ENCODE peak calls at places on chromosome 22, in seven cellular contexts. Z, Q, Y, V, P, K and X are unnamed samples.

GRCh38 chr22:38080847-38081635 is 2.9 kb downstream of the SLC16A8 start:
- DNase-seq in Z (no peak), Q (no peak), Y (peak), V (no peak), P (peak), K (no peak), X (no peak)

GRCh38 chr22:47369431-47370015 is 607.1 kb downstream of the TBC1D22A start:
- DNase-seq in Z (no peak), Q (no peak), Y (no peak), V (no peak), P (no peak), K (no peak), X (no peak)

GRCh38 chr22:45968751-45969413 is 8.1 kb downstream of the WNT7B start:
- DNase-seq in Z (no peak), Q (no peak), Y (no peak), V (no peak), P (no peak), K (peak), X (no peak)

GRCh38 chr22:44286673-44287072 is 26.1 kb downstream of the SHISAL1 start:
- DNase-seq in Z (no peak), Q (no peak), Y (no peak), V (no peak), P (no peak), K (no peak), X (no peak)

GRCh38 chr22:29855611-29856181 is 17.6 kb upstream of the ASCC2 start:
- DNase-seq in Z (no peak), Q (no peak), Y (no peak), V (no peak), P (no peak), K (no peak), X (no peak)

GRCh38 chr22:42931421-42932196 is 74.5 kb upstream of the ARFGAP3 start:
- DNase-seq in Z (peak), Q (no peak), Y (no peak), V (no peak), P (no peak), K (no peak), X (no peak)

GRCh38 chr22:28411125-28411524 is 268.5 kb downstream of the TTC28 start:
- DNase-seq in Z (no peak), Q (no peak), Y (no peak), V (no peak), P (no peak), K (no peak), X (no peak)

GRCh38 chr22:29270475-29271271 is 2.6 kb downstream of the EWSR1 start:
- DNase-seq in Z (no peak), Q (no peak), Y (no peak), V (no peak), P (no peak), K (no peak), X (no peak)

GRCh38 chr22:23391022-23391421 is 189.1 kb downstream of the IGLL1 start:
- DNase-seq in Z (no peak), Q (no peak), Y (no peak), V (no peak), P (no peak), K (no peak), X (no peak)

GRCh38 chr22:23036684-23037428 is 33.5 kb upstream of the GNAZ start:
- DNase-seq in Z (no peak), Q (no peak), Y (no peak), V (no peak), P (no peak), K (peak), X (no peak)

GRCh38 chr22:20499769-20500168 is 4.2 kb upstream of the KLHL22 start:
- DNase-seq in Z (no peak), Q (no peak), Y (no peak), V (no peak), P (no peak), K (no peak), X (no peak)

GRCh38 chr22:29313126-29314071 is 2.1 kb downstream of the RASL10A start:
- DNase-seq in Z (no peak), Q (no peak), Y (peak), V (no peak), P (no peak), K (no peak), X (no peak)

GRCh38 chr22:41597635-41597953 is 8.0 kb upstream of the PMM1 start:
- DNase-seq in Z (no peak), Q (no peak), Y (no peak), V (no peak), P (no peak), K (no peak), X (no peak)

GRCh38 chr22:48649031-48649430 is 1178.6 kb downstream of the BRD1 start:
- DNase-seq in Z (no peak), Q (no peak), Y (no peak), V (no peak), P (no peak), K (no peak), X (no peak)

GRCh38 chr22:42366815-42367581 is 65.2 kb downstream of the NFAM1 start:
- DNase-seq in Z (no peak), Q (no peak), Y (no peak), V (no peak), P (no peak), K (no peak), X (no peak)

GRCh38 chr22:47352920-47353700 is 590.7 kb downstream of the TBC1D22A start:
- DNase-seq in Z (no peak), Q (no peak), Y (no peak), V (no peak), P (no peak), K (no peak), X (no peak)

GRCh38 chr22:43742551-43742950 is 69.6 kb downstream of the EFCAB6 start:
- DNase-seq in Z (no peak), Q (no peak), Y (no peak), V (no peak), P (no peak), K (no peak), X (no peak)

GRCh38 chr22:49377306-49377705 is 450.4 kb downstream of the BRD1 start:
- DNase-seq in Z (no peak), Q (no peak), Y (no peak), V (no peak), P (no peak), K (no peak), X (no peak)